ENCODE peak calls at places on chromosome 15, in seven cellular contexts. R is heart right ventricle, O is astrocyte, A is lung, J is fibroblast of lung, I is colonic mucosa, S is GM23338. G is an unnamed sample. For H3K36me3, the result is how much of the 10 kb centered on the place peaks cover.

GRCh38 chr15:81146454-81146853 is 12.4 kb downstream of the CFAP161 start:
- DNase-seq in R (no peak), O (no peak), S (no peak), J (no peak), A (no peak), I (no peak), G (no peak)

GRCh38 chr15:84023636-84024035 is 211.9 kb upstream of the GOLGA6L4 start:
- DNase-seq in I (peak), O (no peak), J (peak), A (no peak), R (no peak), S (peak), G (no peak)

GRCh38 chr15:45326776-45327175 is 51.6 kb downstream of the GATM start:
- DNase-seq in R (no peak), I (no peak), J (no peak), S (no peak), O (no peak), A (no peak), G (no peak)

GRCh38 chr15:99131441-99132023 is 26.7 kb downstream of the SYNM start:
- DNase-seq in S (no peak), R (no peak), O (no peak), J (no peak), I (no peak), A (no peak), G (no peak)

GRCh38 chr15:52485290-52485689 is 43.4 kb downstream of the MYO5A start:
- DNase-seq in J (no peak), A (no peak), O (no peak), S (no peak), I (no peak), R (no peak), G (no peak)

GRCh38 chr15:36988947-36989346 is 111.4 kb downstream of the MEIS2 start:
- DNase-seq in R (no peak), J (no peak), S (no peak), I (no peak), O (peak), A (no peak), G (no peak)

GRCh38 chr15:55846108-55846707 is 103.3 kb upstream of the PRTG start:
- DNase-seq in O (peak), S (peak), J (peak), A (peak), I (peak), R (no peak), G (peak)

GRCh38 chr15:71452893-71453292 is 337.6 kb downstream of the THSD4 start:
- DNase-seq in I (no peak), A (no peak), O (no peak), R (no peak), J (no peak), S (no peak), G (no peak)

GRCh38 chr15:38647683-38648082 is 83.1 kb upstream of the RASGRP1 start:
- DNase-seq in S (peak), J (peak), A (no peak), O (peak), I (no peak), R (no peak), G (no peak)

GRCh38 chr15:31268108-31268501 is 58.5 kb upstream of the KLF13 start:
- DNase-seq in I (peak), J (no peak), A (peak), S (no peak), O (no peak), R (no peak), G (no peak)

GRCh38 chr15:97968380-97968779 is 7.9 kb downstream of the ARRDC4 start:
- DNase-seq in J (peak), S (no peak), I (no peak), A (no peak), O (peak), R (no peak), G (no peak)

GRCh38 chr15:97783240-97783639 is 177.3 kb upstream of the ARRDC4 start:
- DNase-seq in S (no peak), J (no peak), I (no peak), O (no peak), R (no peak), A (no peak), G (no peak)

GRCh38 chr15:66862111-66862815 is 160.2 kb downstream of the SMAD6 start:
- DNase-seq in S (peak), I (peak), J (no peak), O (no peak), A (no peak), R (no peak), G (no peak)

GRCh38 chr15:38440353-38441129 is 13.4 kb upstream of the FAM98B start:
- DNase-seq in I (peak), A (no peak), R (no peak), O (peak), J (peak), S (peak), G (peak)

GRCh38 chr15:98628216-98628615 is 20.1 kb upstream of the IGF1R start:
- DNase-seq in O (no peak), I (no peak), R (no peak), S (no peak), J (peak), A (no peak), G (no peak)

GRCh38 chr15:66901336-66902100 is 163.9 kb upstream of the SMAD3 start:
- DNase-seq in I (no peak), A (no peak), J (peak), R (no peak), S (no peak), O (peak), G (no peak)

GRCh38 chr15:37698679-37699078 is 235.8 kb upstream of the TMCO5A start:
- DNase-seq in A (no peak), J (no peak), R (no peak), I (no peak), O (no peak), S (peak), G (no peak)

GRCh38 chr15:76377751-76378150 is 41.2 kb downstream of the ISL2 start:
- DNase-seq in O (no peak), S (no peak), A (no peak), J (no peak), R (no peak), I (no peak), G (no peak)

GRCh38 chr15:70722266-70723123 is 40.9 kb downstream of the UACA start:
- DNase-seq in J (peak), I (no peak), O (peak), A (no peak), S (peak), R (no peak), G (no peak)

GRCh38 chr15:43769584-43770228 is 7.1 kb downstream of the ELL3 start:
- DNase-seq in A (no peak), O (peak), S (peak), J (peak), R (peak), I (peak), G (peak)

GRCh38 chr15:43762824-43763223 is 13.9 kb downstream of the ELL3 start:
- DNase-seq in J (peak), R (no peak), I (no peak), O (no peak), A (no peak), S (no peak), G (no peak)

DNA sequence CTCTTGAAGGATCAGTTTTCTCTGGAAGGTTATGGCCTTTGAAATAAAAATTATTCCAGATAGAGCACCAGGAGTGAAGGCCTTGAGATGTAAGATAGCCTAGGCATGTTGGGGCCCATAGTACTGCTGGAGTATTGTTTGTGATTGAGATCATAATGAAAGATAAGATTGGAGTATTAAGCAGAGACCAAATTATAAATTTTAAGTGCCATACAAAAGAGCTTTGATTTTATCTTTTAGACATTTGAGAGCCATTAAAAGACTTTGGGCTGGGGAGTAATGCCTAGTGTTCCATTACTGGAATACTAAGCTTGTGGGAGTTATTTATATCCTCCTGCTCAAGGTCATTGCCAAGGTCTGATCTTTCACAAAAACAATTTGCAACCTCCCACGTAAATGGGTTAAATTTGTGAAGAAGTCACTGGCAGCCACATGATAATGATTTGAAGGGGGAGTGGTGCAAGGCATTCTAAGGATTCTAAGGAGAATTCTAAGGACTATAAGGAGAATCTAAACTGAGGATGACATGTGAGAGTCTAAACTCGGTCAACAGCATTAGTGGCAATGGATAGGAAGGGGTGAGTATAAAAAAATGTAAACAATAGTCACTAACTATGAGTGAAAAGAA is 12.8 kb downstream of the ELL3 start:
- DNase-seq in O (no peak), R (no peak), J (no peak), S (no peak), I (no peak), A (no peak), G (no peak)
- H3K36me3 ChIP-seq in O (half or more), R (under half), J (under half), S (half or more), I (under half), A (under half), G (half or more)

GRCh38 chr15:63013052-63013808 is 29.3 kb upstream of the TPM1 start:
- DNase-seq in R (no peak), S (no peak), I (no peak), A (no peak), O (peak), J (peak), G (no peak)
- H3K27ac ChIP-seq in R (no peak), S (no peak), I (no peak), A (no peak), O (peak), J (peak), G (no peak)

GRCh38 chr15:41692049-41692448 is 31.8 kb downstream of the MGA start:
- DNase-seq in A (no peak), S (no peak), J (no peak), R (no peak), I (no peak), O (no peak), G (no peak)

GRCh38 chr15:41691471-41691870 is 31.3 kb downstream of the MGA start:
- DNase-seq in O (peak), I (no peak), S (no peak), R (no peak), A (no peak), J (no peak), G (no peak)

GRCh38 chr15:41698779-41699178 is 38.6 kb downstream of the MGA start:
- DNase-seq in S (no peak), O (peak), I (no peak), R (no peak), A (no peak), J (no peak), G (no peak)

GRCh38 chr15:41693757-41694156 is 33.6 kb downstream of the MGA start:
- DNase-seq in A (no peak), O (no peak), J (no peak), S (no peak), R (no peak), I (no peak), G (no peak)

GRCh38 chr15:41695750-41696436 is 35.7 kb downstream of the MGA start:
- DNase-seq in J (peak), O (peak), R (no peak), S (peak), I (no peak), A (no peak), G (peak)
- TF ChIP-seq CTCF in J (peak), O (peak), R (no peak), S (peak), I (no peak), A (no peak), G (peak)

GRCh38 chr15:90482124-90483011 is 47.4 kb upstream of the CRTC3 start:
- DNase-seq in S (peak), O (peak), I (peak), A (no peak), R (no peak), J (peak), G (peak)

GRCh38 chr15:90481023-90481422 is 48.7 kb upstream of the CRTC3 start:
- DNase-seq in R (no peak), O (peak), J (no peak), I (no peak), A (no peak), S (no peak), G (peak)

GRCh38 chr15:90483012-90483307 is 46.8 kb upstream of the CRTC3 start:
- DNase-seq in R (no peak), I (no peak), A (no peak), O (no peak), S (no peak), J (no peak), G (no peak)

GRCh38 chr15:90479656-90480055 is 50.1 kb upstream of the CRTC3 start:
- DNase-seq in R (no peak), A (peak), I (no peak), O (peak), J (no peak), S (no peak), G (no peak)

DNA sequence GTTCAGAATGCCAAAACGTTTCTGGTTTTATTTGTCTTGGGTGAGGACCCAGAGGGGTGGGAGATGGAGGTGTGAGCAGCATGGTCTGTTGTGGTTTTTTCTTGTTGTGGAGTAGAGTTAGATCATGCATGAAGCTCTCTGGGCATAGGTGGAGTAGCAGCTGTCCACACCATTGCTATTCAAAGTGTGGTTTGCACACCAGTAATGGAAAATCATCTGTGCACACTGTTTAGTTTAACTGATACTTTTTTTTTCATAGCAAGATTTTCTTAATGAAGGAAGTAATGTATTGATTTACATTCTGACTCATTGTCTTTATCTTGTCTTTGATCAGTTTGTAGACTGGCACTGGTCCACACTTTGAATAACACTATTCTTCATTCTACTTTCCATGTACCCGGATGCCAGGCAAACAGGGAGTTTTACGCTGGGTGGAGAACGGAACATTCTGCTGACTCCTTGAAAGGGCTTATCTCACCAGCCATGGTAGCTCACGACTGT is 50.7 kb upstream of the CRTC3 start:
- DNase-seq in A (no peak), S (no peak), O (peak), R (no peak), I (peak), J (no peak), G (no peak)
- H3K36me3 ChIP-seq in A (under half), S (under half), O (half or more), R (under half), I (under half), J (under half), G (under half)

GRCh38 chr15:73283341-73283962 is 85.3 kb downstream of the HCN4 start:
- DNase-seq in A (no peak), I (no peak), S (no peak), O (no peak), R (no peak), J (no peak), G (no peak)

GRCh38 chr15:73286356-73286755 is 82.4 kb downstream of the HCN4 start:
- DNase-seq in A (no peak), J (no peak), R (no peak), S (no peak), O (peak), I (no peak), G (no peak)

GRCh38 chr15:73287019-73287418 is 81.7 kb downstream of the HCN4 start:
- DNase-seq in S (no peak), A (no peak), I (no peak), R (no peak), O (no peak), J (no peak), G (no peak)

GRCh38 chr15:73282567-73283200 is 86.1 kb downstream of the HCN4 start:
- DNase-seq in R (no peak), O (no peak), I (no peak), S (no peak), A (no peak), J (no peak), G (no peak)

DNA sequence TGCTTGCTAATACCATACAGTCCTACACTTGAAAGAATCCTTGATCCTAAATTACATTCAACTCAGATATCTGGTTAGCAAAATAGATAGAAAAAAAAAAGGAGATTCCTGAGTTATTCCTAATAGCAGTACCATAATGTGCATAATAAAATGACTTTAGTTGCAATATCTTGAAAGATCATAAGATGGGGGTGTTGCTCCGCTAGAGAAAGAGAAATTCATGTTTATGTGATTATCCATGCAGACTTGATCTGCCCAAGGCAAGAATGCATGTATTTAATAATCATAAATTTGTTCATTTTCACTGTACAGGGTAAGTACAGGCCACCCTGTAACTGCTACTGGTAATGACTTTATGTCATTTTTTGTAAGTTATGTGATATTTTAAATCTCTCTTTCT is 84.7 kb downstream of the HCN4 start:
- DNase-seq in I (no peak), J (peak), A (no peak), O (peak), R (no peak), S (no peak), G (no peak)
- H3K27ac ChIP-seq in I (no peak), J (no peak), A (no peak), O (no peak), R (no peak), S (no peak), G (no peak)

DNA sequence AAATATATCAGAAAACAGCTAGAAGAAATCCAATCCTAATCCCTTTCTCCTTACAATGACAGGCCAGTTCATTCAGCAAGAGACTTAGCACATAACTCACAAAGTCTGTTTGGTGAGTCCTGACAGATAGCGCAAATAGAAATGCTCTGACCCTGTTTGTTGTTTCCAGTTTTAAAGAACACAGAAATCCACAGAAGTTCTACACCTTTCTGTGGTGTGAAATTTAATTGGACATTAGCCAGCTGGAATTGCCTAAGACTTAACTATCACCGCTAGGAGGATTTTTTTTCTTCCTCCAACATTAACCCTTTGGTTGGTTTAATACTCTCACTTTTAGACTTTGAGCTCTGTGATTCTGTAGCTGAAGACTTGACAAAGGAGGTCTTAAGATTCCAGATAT is 30.8 kb downstream of the HDC start:
- DNase-seq in A (no peak), J (no peak), O (no peak), R (no peak), I (no peak), S (no peak), G (no peak)
- TF ChIP-seq CTCF in A (no peak), J (no peak), O (no peak), R (no peak), I (no peak), S (no peak), G (no peak)

G was measured in CD8-positive, alpha-beta T cell.